ENCODE peak calls at places on chromosomes 16 and 17, in nine cellular contexts. One of them, this sample, is unnamed.

GRCh38 chr17:16304832-16305231 is 48.4 kb downstream of the CENPV start:
- DNase-seq in retinal pigment epithelial cell: no peak
- DNase-seq in Peyer's patch: peak
- DNase-seq in tibial nerve: no peak
- DNase-seq in colonic mucosa: no peak
- DNase-seq in nephron progenitor cell: peak
- DNase-seq in HL-60: peak
- DNase-seq in WTC11: peak
- DNase-seq in mucosa of descending colon: no peak
- DNase-seq in this sample: no peak

GRCh38 chr17:40014375-40014980 is 762 bp upstream of the CSF3 start:
- DNase-seq in HL-60: no peak
- DNase-seq in tibial nerve: no peak
- DNase-seq in nephron progenitor cell: no peak
- DNase-seq in colonic mucosa: no peak
- DNase-seq in Peyer's patch: no peak
- DNase-seq in WTC11: no peak
- DNase-seq in retinal pigment epithelial cell: no peak
- DNase-seq in mucosa of descending colon: no peak
- DNase-seq in this sample: no peak

GRCh38 chr17:42672038-42672437 is 4.8 kb downstream of the PLEKHH3 start:
- DNase-seq in Peyer's patch: no peak
- DNase-seq in retinal pigment epithelial cell: no peak
- DNase-seq in colonic mucosa: no peak
- DNase-seq in tibial nerve: no peak
- DNase-seq in nephron progenitor cell: no peak
- DNase-seq in HL-60: no peak
- DNase-seq in mucosa of descending colon: no peak
- DNase-seq in WTC11: no peak
- DNase-seq in this sample: no peak

GRCh38 chr17:16354585-16354984 is 1.3 kb upstream of the CENPV start:
- DNase-seq in Peyer's patch: no peak
- DNase-seq in HL-60: no peak
- DNase-seq in retinal pigment epithelial cell: no peak
- DNase-seq in nephron progenitor cell: no peak
- DNase-seq in WTC11: no peak
- DNase-seq in mucosa of descending colon: no peak
- DNase-seq in tibial nerve: no peak
- DNase-seq in colonic mucosa: no peak
- DNase-seq in this sample: no peak

GRCh38 chr17:57823469-57824401 is 26.1 kb downstream of the MRPS23 start:
- DNase-seq in colonic mucosa: no peak
- DNase-seq in mucosa of descending colon: no peak
- DNase-seq in HL-60: no peak
- DNase-seq in retinal pigment epithelial cell: no peak
- DNase-seq in nephron progenitor cell: peak
- DNase-seq in Peyer's patch: no peak
- DNase-seq in tibial nerve: no peak
- DNase-seq in WTC11: no peak
- DNase-seq in this sample: no peak

GRCh38 chr17:59892251-59892848 is 393 bp downstream of the TUBD1 start:
- DNase-seq in HL-60: no peak
- DNase-seq in colonic mucosa: peak
- DNase-seq in tibial nerve: no peak
- DNase-seq in WTC11: no peak
- DNase-seq in mucosa of descending colon: no peak
- DNase-seq in retinal pigment epithelial cell: no peak
- DNase-seq in nephron progenitor cell: peak
- DNase-seq in Peyer's patch: no peak
- DNase-seq in this sample: no peak

GRCh38 chr17:77449908-77450741 is 309.4 kb downstream of the SEC14L1 start:
- DNase-seq in WTC11: peak
- DNase-seq in Peyer's patch: peak
- DNase-seq in HL-60: no peak
- DNase-seq in tibial nerve: peak
- DNase-seq in retinal pigment epithelial cell: no peak
- DNase-seq in colonic mucosa: peak
- DNase-seq in mucosa of descending colon: peak
- DNase-seq in nephron progenitor cell: peak
- DNase-seq in this sample: no peak

GRCh38 chr17:31283841-31284240 is 13.2 kb downstream of the OMG start:
- DNase-seq in colonic mucosa: no peak
- DNase-seq in mucosa of descending colon: no peak
- DNase-seq in WTC11: no peak
- DNase-seq in retinal pigment epithelial cell: no peak
- DNase-seq in nephron progenitor cell: no peak
- DNase-seq in Peyer's patch: no peak
- DNase-seq in tibial nerve: no peak
- DNase-seq in HL-60: no peak
- DNase-seq in this sample: no peak

GRCh38 chr16:87033021-87033471 is 284.1 kb downstream of the C16orf95 start:
- DNase-seq in tibial nerve: no peak
- DNase-seq in colonic mucosa: no peak
- DNase-seq in WTC11: no peak
- DNase-seq in mucosa of descending colon: no peak
- DNase-seq in retinal pigment epithelial cell: no peak
- DNase-seq in nephron progenitor cell: no peak
- DNase-seq in Peyer's patch: no peak
- DNase-seq in HL-60: no peak
- DNase-seq in this sample: no peak

GRCh38 chr17:50210249-50211225 is 9.1 kb upstream of the COL1A1 start:
- DNase-seq in tibial nerve: no peak
- DNase-seq in nephron progenitor cell: peak
- DNase-seq in colonic mucosa: peak
- DNase-seq in HL-60: no peak
- DNase-seq in WTC11: peak
- DNase-seq in Peyer's patch: peak
- DNase-seq in mucosa of descending colon: peak
- DNase-seq in retinal pigment epithelial cell: peak
- DNase-seq in this sample: peak

GRCh38 chr17:43665038-43665386 is 3.3 kb upstream of the MEOX1 start:
- DNase-seq in retinal pigment epithelial cell: no peak
- DNase-seq in WTC11: peak
- DNase-seq in HL-60: no peak
- DNase-seq in mucosa of descending colon: no peak
- DNase-seq in colonic mucosa: no peak
- DNase-seq in nephron progenitor cell: no peak
- DNase-seq in Peyer's patch: no peak
- DNase-seq in tibial nerve: no peak
- DNase-seq in this sample: no peak

GRCh38 chr16:53131050-53131362 is 76.2 kb downstream of the CHD9 start:
- DNase-seq in Peyer's patch: no peak
- DNase-seq in nephron progenitor cell: no peak
- DNase-seq in retinal pigment epithelial cell: no peak
- DNase-seq in HL-60: no peak
- DNase-seq in WTC11: peak
- DNase-seq in colonic mucosa: no peak
- DNase-seq in tibial nerve: no peak
- DNase-seq in mucosa of descending colon: no peak
- DNase-seq in this sample: no peak

GRCh38 chr16:53131363-53132071 is 76.7 kb downstream of the CHD9 start:
- DNase-seq in WTC11: peak
- DNase-seq in tibial nerve: peak
- DNase-seq in retinal pigment epithelial cell: no peak
- DNase-seq in nephron progenitor cell: peak
- DNase-seq in mucosa of descending colon: peak
- DNase-seq in HL-60: peak
- DNase-seq in Peyer's patch: peak
- DNase-seq in colonic mucosa: peak
- DNase-seq in this sample: no peak

GRCh38 chr16:53132406-53132805 is 77.6 kb downstream of the CHD9 start:
- DNase-seq in nephron progenitor cell: no peak
- DNase-seq in retinal pigment epithelial cell: no peak
- DNase-seq in WTC11: no peak
- DNase-seq in HL-60: no peak
- DNase-seq in colonic mucosa: no peak
- DNase-seq in Peyer's patch: no peak
- DNase-seq in tibial nerve: no peak
- DNase-seq in mucosa of descending colon: no peak
- DNase-seq in this sample: no peak

GRCh38 chr16:53129281-53130192 is 74.7 kb downstream of the CHD9 start:
- DNase-seq in WTC11: peak
- DNase-seq in nephron progenitor cell: no peak
- DNase-seq in colonic mucosa: peak
- DNase-seq in HL-60: no peak
- DNase-seq in retinal pigment epithelial cell: no peak
- DNase-seq in tibial nerve: no peak
- DNase-seq in Peyer's patch: no peak
- DNase-seq in mucosa of descending colon: no peak
- DNase-seq in this sample: no peak

DNA sequence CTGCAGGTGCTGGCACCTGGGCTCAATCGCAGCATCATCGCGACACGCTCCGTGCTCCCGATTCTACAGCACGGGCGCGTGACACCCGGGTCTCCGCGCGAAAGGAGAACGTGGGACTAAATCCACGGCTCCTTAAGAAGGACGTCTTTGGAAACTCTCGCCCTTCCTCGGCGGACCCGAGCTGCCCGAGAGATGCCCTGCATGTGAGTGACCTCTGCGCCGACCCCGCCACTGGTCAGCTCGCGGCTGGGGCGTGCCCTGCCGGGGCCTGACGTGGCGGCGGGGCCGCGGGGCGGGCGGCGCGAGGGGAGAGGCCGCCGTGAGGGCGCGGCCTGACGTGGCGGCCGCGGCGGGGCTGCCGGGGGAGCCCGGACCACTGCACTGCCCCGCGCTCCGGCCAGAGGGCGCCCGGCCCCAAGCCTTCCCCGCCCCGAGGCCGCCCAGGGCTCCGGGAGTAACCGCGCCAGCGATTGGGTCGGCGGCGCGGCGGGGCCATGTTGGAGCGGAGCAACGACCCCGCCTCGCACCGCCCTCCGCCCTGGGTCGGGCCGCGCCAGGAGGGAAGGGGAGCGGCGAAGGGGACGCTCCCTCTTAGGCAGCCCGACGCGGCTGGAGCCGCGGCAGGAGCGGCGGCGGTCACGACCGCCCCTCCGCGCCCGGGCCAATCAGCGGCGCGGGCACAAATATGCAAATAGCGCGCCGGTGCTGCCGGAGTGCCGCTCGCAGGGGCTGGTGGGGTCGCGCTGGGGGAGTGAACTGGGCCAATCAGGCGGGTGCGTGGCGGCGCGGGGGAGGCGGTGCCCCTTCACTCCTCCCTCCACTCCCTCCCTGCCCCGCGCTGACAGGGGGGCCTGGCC is 75.6 kb downstream of the CHD9 start:
- DNase-seq in colonic mucosa: peak
- DNase-seq in nephron progenitor cell: peak
- DNase-seq in tibial nerve: peak
- DNase-seq in Peyer's patch: peak
- DNase-seq in retinal pigment epithelial cell: peak
- DNase-seq in HL-60: peak
- DNase-seq in mucosa of descending colon: peak
- DNase-seq in WTC11: peak
- DNase-seq in this sample: peak
- TF ChIP-seq CTCF in colonic mucosa: peak
- TF ChIP-seq CTCF in nephron progenitor cell: peak
- TF ChIP-seq CTCF in tibial nerve: peak
- TF ChIP-seq CTCF in Peyer's patch: peak
- TF ChIP-seq CTCF in retinal pigment epithelial cell: peak
- TF ChIP-seq CTCF in HL-60: no peak
- TF ChIP-seq CTCF in mucosa of descending colon: peak
- TF ChIP-seq CTCF in WTC11: peak
- TF ChIP-seq CTCF in this sample: peak

DNA sequence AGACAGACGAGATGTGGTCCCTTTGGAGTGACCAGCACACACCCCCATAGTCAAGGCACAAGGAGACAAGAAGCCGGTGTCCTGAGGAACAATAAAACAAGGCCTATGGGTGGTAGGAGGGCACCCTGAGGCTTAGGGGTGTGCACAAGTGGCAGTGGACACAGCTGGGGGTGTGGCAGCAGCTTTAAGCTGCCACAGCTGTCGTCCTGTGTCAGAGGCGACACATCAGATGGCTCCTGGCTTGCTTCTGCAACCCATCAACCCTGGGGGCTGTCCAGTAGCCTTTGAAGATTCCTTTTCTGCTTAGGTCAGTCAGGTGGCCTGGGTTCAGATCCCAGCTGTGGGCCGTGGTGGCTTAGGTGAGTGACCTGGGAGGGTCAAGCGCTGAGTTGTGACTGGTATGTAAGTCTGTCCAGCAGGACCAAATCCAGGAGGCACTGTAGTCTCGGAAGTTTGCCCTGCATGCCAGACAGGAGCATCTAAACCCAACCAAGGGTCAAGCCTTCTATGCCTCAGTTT is 15.8 kb downstream of the DRC3 start:
- DNase-seq in tibial nerve: no peak
- DNase-seq in nephron progenitor cell: no peak
- DNase-seq in mucosa of descending colon: no peak
- DNase-seq in HL-60: no peak
- DNase-seq in retinal pigment epithelial cell: no peak
- DNase-seq in colonic mucosa: no peak
- DNase-seq in WTC11: no peak
- DNase-seq in Peyer's patch: no peak
- DNase-seq in this sample: no peak
- TF ChIP-seq CTCF in tibial nerve: no peak
- TF ChIP-seq CTCF in nephron progenitor cell: no peak
- TF ChIP-seq CTCF in mucosa of descending colon: no peak
- TF ChIP-seq CTCF in HL-60: no peak
- TF ChIP-seq CTCF in retinal pigment epithelial cell: no peak
- TF ChIP-seq CTCF in colonic mucosa: no peak
- TF ChIP-seq CTCF in WTC11: no peak
- TF ChIP-seq CTCF in Peyer's patch: no peak
- TF ChIP-seq CTCF in this sample: no peak

GRCh38 chr17:32341141-32341856 is 674 bp downstream of the C17orf75 start:
- DNase-seq in mucosa of descending colon: no peak
- DNase-seq in nephron progenitor cell: no peak
- DNase-seq in retinal pigment epithelial cell: no peak
- DNase-seq in tibial nerve: no peak
- DNase-seq in WTC11: no peak
- DNase-seq in HL-60: peak
- DNase-seq in Peyer's patch: peak
- DNase-seq in colonic mucosa: peak
- DNase-seq in this sample: no peak
- TF ChIP-seq CTCF in mucosa of descending colon: no peak
- TF ChIP-seq CTCF in nephron progenitor cell: no peak
- TF ChIP-seq CTCF in retinal pigment epithelial cell: peak
- TF ChIP-seq CTCF in tibial nerve: peak
- TF ChIP-seq CTCF in WTC11: peak
- TF ChIP-seq CTCF in HL-60: no peak
- TF ChIP-seq CTCF in Peyer's patch: no peak
- TF ChIP-seq CTCF in colonic mucosa: no peak
- TF ChIP-seq CTCF in this sample: no peak

DNA sequence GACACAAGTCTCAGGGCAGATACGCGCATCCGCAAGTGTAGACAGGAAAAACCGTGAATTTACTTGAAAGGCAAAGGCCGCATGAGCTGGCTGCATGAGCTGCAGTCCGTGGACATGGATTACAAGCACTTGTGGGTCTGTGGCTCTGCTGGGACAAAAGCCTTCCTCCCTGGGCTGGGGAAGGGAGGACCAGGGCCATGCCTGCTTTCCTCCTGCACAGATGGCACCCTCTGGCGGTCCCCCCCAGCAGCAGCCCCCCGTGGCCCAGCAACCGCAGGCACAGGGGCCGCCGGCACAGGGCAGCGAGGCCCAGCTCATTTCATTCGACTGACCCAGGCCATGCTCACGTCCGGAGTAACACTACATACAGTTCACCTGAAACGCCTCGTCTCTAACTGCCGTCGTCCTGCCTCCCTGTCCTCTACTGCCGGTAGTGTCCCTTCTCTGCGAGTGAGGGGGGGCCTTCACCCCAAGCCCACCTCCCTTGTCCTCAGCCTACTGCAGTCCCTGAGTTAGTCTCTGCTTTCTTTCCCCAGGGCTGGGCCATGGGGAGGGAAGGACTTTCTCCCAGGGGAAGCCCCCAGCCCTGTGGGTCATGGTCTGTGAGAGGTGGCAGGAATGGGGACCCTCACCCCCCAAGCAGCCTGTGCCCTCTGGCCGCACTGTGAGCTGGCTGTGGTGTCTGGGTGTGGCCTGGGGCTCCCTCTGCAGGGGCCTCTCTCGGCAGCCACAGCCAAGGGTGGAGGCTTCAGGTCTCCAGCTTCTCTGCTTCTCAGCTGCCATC is 1.7 kb upstream of the MRPL12 start:
- DNase-seq in nephron progenitor cell: no peak
- DNase-seq in HL-60: peak
- DNase-seq in mucosa of descending colon: peak
- DNase-seq in colonic mucosa: no peak
- DNase-seq in WTC11: no peak
- DNase-seq in tibial nerve: no peak
- DNase-seq in retinal pigment epithelial cell: no peak
- DNase-seq in Peyer's patch: no peak
- DNase-seq in this sample: no peak
- TF ChIP-seq CTCF in nephron progenitor cell: no peak
- TF ChIP-seq CTCF in HL-60: peak
- TF ChIP-seq CTCF in mucosa of descending colon: no peak
- TF ChIP-seq CTCF in colonic mucosa: no peak
- TF ChIP-seq CTCF in WTC11: no peak
- TF ChIP-seq CTCF in tibial nerve: no peak
- TF ChIP-seq CTCF in retinal pigment epithelial cell: no peak
- TF ChIP-seq CTCF in Peyer's patch: no peak
- TF ChIP-seq CTCF in this sample: no peak